ENCODE peak calls at places on chromosomes 6 and 20, in ten cellular contexts. D, L, B, V, R, G, O, I, Y and J are unnamed samples.

GRCh38 chr20:9442858-9443257 is 71.5 kb upstream of the LAMP5 start:
- DNase-seq in Y (no peak), R (no peak), G (no peak), D (peak; percentile 7), B (no peak), V (peak; percentile 64), I (peak; percentile 38), L (no peak), O (peak; percentile 18), J (no peak)

GRCh38 chr6:136889271-136890193 is 32.6 kb upstream of the SLC35D3 start:
- DNase-seq in D (no peak), B (no peak), L (no peak), I (peak; percentile 7), R (no peak), G (no peak), Y (no peak), O (no peak), V (no peak), J (no peak)

GRCh38 chr6:37822851-37823682 is 3.5 kb downstream of the ZFAND3 start:
- DNase-seq in Y (no peak), G (peak; percentile 68), R (peak; percentile 36), I (peak; percentile 61), D (peak; percentile 62), V (no peak), L (peak; percentile 84), B (peak; percentile 84), O (peak; percentile 58), J (no peak)

GRCh38 chr6:152981219-152981618 is 1.6 kb downstream of the FBXO5 start:
- DNase-seq in V (no peak), L (no peak), B (no peak), D (no peak), G (no peak), Y (no peak), I (no peak), O (no peak), R (no peak), J (no peak)

GRCh38 chr20:10367921-10368701 is 65.9 kb downstream of the MKKS start:
- DNase-seq in G (no peak), Y (no peak), L (no peak), R (no peak), V (no peak), O (no peak), I (no peak), B (no peak), D (no peak), J (no peak)

GRCh38 chr6:118372413-118372812 is 175.7 kb upstream of the PLN start:
- DNase-seq in L (no peak), R (peak; percentile 61), G (peak; percentile 12), Y (no peak), I (no peak), V (peak; percentile 11), D (peak; percentile 9), O (peak; percentile 63), B (no peak), J (no peak)

GRCh38 chr20:35007413-35007812 is 51.7 kb downstream of the MYH7B start:
- DNase-seq in I (no peak), Y (no peak), D (no peak), L (no peak), G (no peak), R (no peak), V (no peak), O (no peak), B (no peak), J (no peak)

GRCh38 chr6:11251553-11252358 is 19.3 kb upstream of the NEDD9 start:
- DNase-seq in Y (no peak), V (peak; percentile 47), R (peak; percentile 58), O (peak; percentile 72), G (peak; percentile 92), D (peak; percentile 89), B (no peak), I (peak; percentile 86), L (no peak), J (no peak)

GRCh38 chr20:62707281-62707941 is 1.2 kb upstream of the NTSR1 start:
- DNase-seq in V (no peak), R (no peak), O (no peak), B (no peak), G (no peak), D (no peak), Y (no peak), I (peak; percentile 15), L (peak; percentile 31), J (no peak)
- H3K4me1 ChIP-seq in V (peaks cover 27% of the 10 kb centered on the region), R (peaks cover 23% of the 10 kb centered on the region), O (peaks cover 15% of the 10 kb centered on the region), B (peaks cover 14% of the 10 kb centered on the region), G (peaks cover 26% of the 10 kb centered on the region), D (peaks cover 61% of the 10 kb centered on the region), Y (peaks cover 59% of the 10 kb centered on the region), I (peaks cover 53% of the 10 kb centered on the region), L (peaks cover 5% of the 10 kb centered on the region), J (peaks cover 11% of the 10 kb centered on the region)

DNA sequence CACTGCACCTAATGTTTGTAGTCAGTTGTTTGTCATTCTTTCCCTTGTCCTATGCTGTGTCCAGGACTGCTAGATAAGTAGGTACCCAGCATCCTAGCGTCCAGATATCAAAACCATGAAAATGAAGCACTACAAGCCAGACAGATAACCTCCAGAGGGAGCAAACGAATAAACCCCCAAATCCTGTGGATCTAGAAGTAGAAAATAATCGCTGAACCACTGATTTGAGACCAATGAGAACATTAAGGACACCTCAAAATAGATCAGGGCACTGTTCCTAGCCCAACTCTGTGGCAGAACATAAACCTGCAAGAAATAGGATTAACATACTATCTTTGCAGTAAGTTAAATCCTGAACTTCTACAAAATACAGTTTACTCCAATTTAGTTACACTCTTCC is 1.1 kb upstream of the KLHL32 start:
- DNase-seq in V (no peak), G (no peak), R (no peak), I (no peak), D (no peak), L (no peak), Y (no peak), O (no peak), B (peak; percentile 20), J (no peak)
- H3K9ac ChIP-seq in V (no peak overlapping the region), G (no peak overlapping the region), R (no peak overlapping the region), I (no peak overlapping the region), D (no peak overlapping the region), L (no peak overlapping the region), Y (no peak overlapping the region), O (no peak overlapping the region), B (no peak overlapping the region), J (peak overlapping the region; percentile 83)

GRCh38 chr20:21714297-21715192 is 9.1 kb downstream of the PAX1 start:
- DNase-seq in Y (no peak), V (no peak), D (no peak), I (no peak), L (peak; percentile 49), R (no peak), B (no peak), O (no peak), G (no peak), J (no peak)

GRCh38 chr20:21713901-21714296 is 8.4 kb downstream of the PAX1 start:
- DNase-seq in D (no peak), R (no peak), G (no peak), L (no peak), V (no peak), B (no peak), O (no peak), I (no peak), Y (no peak), J (no peak)

GRCh38 chr20:21712443-21713059 is 7.1 kb downstream of the PAX1 start:
- DNase-seq in D (no peak), G (no peak), O (no peak), L (peak; percentile 37), B (no peak), I (no peak), R (no peak), Y (no peak), V (no peak), J (no peak)

GRCh38 chr20:21713470-21713869 is 8.0 kb downstream of the PAX1 start:
- DNase-seq in I (no peak), O (no peak), G (no peak), R (no peak), D (no peak), L (no peak), V (no peak), Y (no peak), B (no peak), J (no peak)

GRCh38 chr20:21715193-21715881 is 9.9 kb downstream of the PAX1 start:
- DNase-seq in Y (no peak), D (no peak), V (no peak), B (no peak), O (no peak), R (no peak), I (no peak), L (no peak), G (no peak), J (no peak)
- H3K27me3 ChIP-seq in Y (peaks cover 47% of the 10 kb centered on the region), D (peaks cover 41% of the 10 kb centered on the region), V (peaks cover 68% of the 10 kb centered on the region), B (no peaks in the 10 kb centered on the region), O (peaks cover 5% of the 10 kb centered on the region), R (peaks cover 19% of the 10 kb centered on the region), I (peaks cover 79% of the 10 kb centered on the region), L (peaks cover 99% of the 10 kb centered on the region), G (peaks cover 51% of the 10 kb centered on the region), J (peaks cover 77% of the 10 kb centered on the region)

GRCh38 chr6:90101403-90101802 is 195.2 kb downstream of the BACH2 start:
- DNase-seq in V (no peak), R (no peak), I (no peak), G (no peak), D (no peak), B (no peak), L (no peak), Y (no peak), O (no peak), J (no peak)
- H3K4me1 ChIP-seq in V (peaks cover 11% of the 10 kb centered on the region), R (peaks cover 22% of the 10 kb centered on the region), I (peaks cover 13% of the 10 kb centered on the region), G (no peaks in the 10 kb centered on the region), D (peaks cover 26% of the 10 kb centered on the region), B (no peaks in the 10 kb centered on the region), L (no peaks in the 10 kb centered on the region), Y (peaks cover 37% of the 10 kb centered on the region), O (peaks cover 20% of the 10 kb centered on the region), J (no peaks in the 10 kb centered on the region)